ENCODE peak calls at places on chromosomes 12 and 14, in ten cellular contexts. H is stimulated activated CD8-positive, alpha-beta memory T cell treated with anti-CD3 and anti-CD28 coated beads, Interleukin-2, amount 100 ng/mL, for 1 hour; I is iPS-NIHi11; W is Right ventricle myocardium superior; R is Jurkat, Clone E6-1; D is stimulated activated CD4-positive, alpha-beta T cell treated with anti-CD3 and anti-CD28 coated beads, Interleukin-4, amount 100 ng/mL, for 48 hours; C is activated T-cell treated with anti-CD3 and anti-CD28 coated beads, Interleukin-2, amount 50 U/mL, for 72 hours; M is retina; A is stimulated activated effector memory CD8-positive, alpha-beta T cell treated with anti-CD3 and anti-CD28 coated beads, Interleukin-12 subunit alpha, Interleukin-12 subunit beta, amount 100 ng/mL, for 72 hours; J is occipital lobe. T is an unnamed sample.

GRCh38 chr14:100398044-100398443 is 74.9 kb downstream of the SLC25A47 start:
- DNase-seq in J (no peak), A (no peak), I (no peak), W (no peak), R (no peak), M (peak; percentile 66), H (no peak), D (no peak), C (no peak), T (no peak)

GRCh38 chr14:70698288-70698687 is 56.6 kb downstream of the TTC9 start:
- DNase-seq in H (no peak), D (no peak), A (no peak), R (no peak), W (peak; percentile 44), M (no peak), C (no peak), J (no peak), I (no peak), T (no peak)

GRCh38 chr12:5480218-5480952 is 48.5 kb downstream of the NTF3 start:
- DNase-seq in D (no peak), R (no peak), H (no peak), C (no peak), W (no peak), J (no peak), M (peak; percentile 78), I (peak; percentile 68), A (no peak), T (no peak)

GRCh38 chr12:100794441-100795192 is at the start of gene ANO4:
- DNase-seq in D (no peak), A (no peak), C (no peak), M (peak; percentile 70), R (no peak), I (peak; percentile 24), H (no peak), W (no peak), J (peak; percentile 51), T (no peak)

GRCh38 chr12:1474567-1475153 is 119.7 kb downstream of the FBXL14 start:
- DNase-seq in W (no peak), R (no peak), C (no peak), M (peak; percentile 68), D (no peak), H (no peak), J (no peak), A (no peak), I (peak; percentile 41), T (no peak)

GRCh38 chr14:83842536-83842935 is 1687.4 kb upstream of the FLRT2 start:
- DNase-seq in R (no peak), W (no peak), M (peak; percentile 47), H (no peak), A (no peak), C (no peak), I (no peak), J (no peak), D (no peak), T (no peak)

GRCh38 chr14:23164250-23164649 is 19.2 kb downstream of the SLC7A8 start:
- DNase-seq in I (no peak), R (no peak), A (no peak), C (no peak), H (no peak), J (no peak), W (no peak), D (no peak), M (no peak), T (no peak)

GRCh38 chr14:97056086-97056485 is 258.9 kb downstream of the VRK1 start:
- DNase-seq in A (no peak), J (no peak), M (no peak), W (no peak), R (no peak), C (peak; percentile 21), D (no peak), I (no peak), H (no peak), T (no peak)

GRCh38 chr14:89484445-89484844 is 67.4 kb upstream of the FOXN3 start:
- DNase-seq in C (no peak), R (no peak), I (no peak), M (no peak), W (no peak), J (no peak), A (no peak), D (no peak), H (no peak), T (no peak)